ENCODE peak calls at places on chromosomes 7 and 10, in nine cellular contexts. One of them, this sample, is unnamed. For H3K4me1, the result is how much of the 10 kb centered on the place peaks cover.

GRCh38 chr7:74587435-74588126 is 69.9 kb upstream of the GTF2I start:
- DNase-seq in colonic mucosa: peak
- DNase-seq in mesendoderm: peak
- DNase-seq in upper lobe of left lung: peak
- DNase-seq in A549: peak
- DNase-seq in GM23248: peak
- DNase-seq in upper lobe of right lung: peak
- DNase-seq in suprapubic skin: peak
- DNase-seq in uterus: peak
- DNase-seq in this sample: peak

GRCh38 chr7:74657692-74658170 is at the start of gene GTF2I:
- DNase-seq in upper lobe of right lung: no peak
- DNase-seq in suprapubic skin: peak
- DNase-seq in colonic mucosa: peak
- DNase-seq in A549: no peak
- DNase-seq in mesendoderm: peak
- DNase-seq in upper lobe of left lung: peak
- DNase-seq in uterus: no peak
- DNase-seq in GM23248: no peak
- DNase-seq in this sample: no peak

GRCh38 chr7:105591522-105591921 is 10.2 kb upstream of the EFCAB10 start:
- DNase-seq in upper lobe of right lung: no peak
- DNase-seq in uterus: no peak
- DNase-seq in mesendoderm: no peak
- DNase-seq in A549: no peak
- DNase-seq in upper lobe of left lung: no peak
- DNase-seq in GM23248: no peak
- DNase-seq in suprapubic skin: no peak
- DNase-seq in colonic mucosa: no peak
- DNase-seq in this sample: no peak

GRCh38 chr10:62467509-62467908 is 93.3 kb downstream of the ZNF365 start:
- DNase-seq in GM23248: peak
- DNase-seq in upper lobe of right lung: no peak
- DNase-seq in upper lobe of left lung: no peak
- DNase-seq in mesendoderm: no peak
- DNase-seq in colonic mucosa: no peak
- DNase-seq in uterus: no peak
- DNase-seq in suprapubic skin: no peak
- DNase-seq in A549: no peak
- DNase-seq in this sample: no peak

GRCh38 chr7:21086688-21087087 is 300.0 kb upstream of the SP8 start:
- DNase-seq in upper lobe of right lung: no peak
- DNase-seq in colonic mucosa: no peak
- DNase-seq in GM23248: no peak
- DNase-seq in mesendoderm: no peak
- DNase-seq in suprapubic skin: no peak
- DNase-seq in upper lobe of left lung: no peak
- DNase-seq in A549: no peak
- DNase-seq in uterus: no peak
- DNase-seq in this sample: no peak

GRCh38 chr10:62818426-62819011 is 2.4 kb upstream of the EGR2 start:
- DNase-seq in uterus: no peak
- DNase-seq in upper lobe of left lung: no peak
- DNase-seq in mesendoderm: peak
- DNase-seq in upper lobe of right lung: peak
- DNase-seq in A549: no peak
- DNase-seq in GM23248: peak
- DNase-seq in suprapubic skin: no peak
- DNase-seq in colonic mucosa: peak
- DNase-seq in this sample: peak

GRCh38 chr7:156778201-156778600 is 114.8 kb downstream of the LMBR1 start:
- DNase-seq in upper lobe of left lung: no peak
- DNase-seq in suprapubic skin: no peak
- DNase-seq in uterus: no peak
- DNase-seq in GM23248: peak
- DNase-seq in A549: no peak
- DNase-seq in upper lobe of right lung: no peak
- DNase-seq in mesendoderm: no peak
- DNase-seq in colonic mucosa: no peak
- DNase-seq in this sample: no peak

GRCh38 chr7:7251742-7252141 is 69.4 kb downstream of the C1GALT1 start:
- DNase-seq in colonic mucosa: no peak
- DNase-seq in mesendoderm: no peak
- DNase-seq in upper lobe of right lung: no peak
- DNase-seq in upper lobe of left lung: no peak
- DNase-seq in uterus: no peak
- DNase-seq in suprapubic skin: no peak
- DNase-seq in GM23248: no peak
- DNase-seq in A549: no peak
- DNase-seq in this sample: no peak

GRCh38 chr10:73625004-73625883 is 16.0 kb downstream of the MYOZ1 start:
- DNase-seq in A549: peak
- DNase-seq in colonic mucosa: peak
- DNase-seq in upper lobe of right lung: peak
- DNase-seq in uterus: no peak
- DNase-seq in mesendoderm: peak
- DNase-seq in GM23248: peak
- DNase-seq in upper lobe of left lung: no peak
- DNase-seq in suprapubic skin: peak
- DNase-seq in this sample: peak

GRCh38 chr10:34272316-34272715 is 542.8 kb downstream of the PARD3 start:
- DNase-seq in suprapubic skin: no peak
- DNase-seq in colonic mucosa: no peak
- DNase-seq in A549: no peak
- DNase-seq in GM23248: no peak
- DNase-seq in mesendoderm: no peak
- DNase-seq in upper lobe of left lung: no peak
- DNase-seq in uterus: no peak
- DNase-seq in upper lobe of right lung: no peak
- DNase-seq in this sample: no peak

GRCh38 chr7:96328016-96328415 is 6.1 kb upstream of the SLC25A13 start:
- DNase-seq in suprapubic skin: no peak
- DNase-seq in A549: no peak
- DNase-seq in colonic mucosa: no peak
- DNase-seq in upper lobe of right lung: no peak
- DNase-seq in uterus: no peak
- DNase-seq in upper lobe of left lung: no peak
- DNase-seq in mesendoderm: no peak
- DNase-seq in GM23248: no peak
- DNase-seq in this sample: no peak

GRCh38 chr10:124679401-124679800 is 64.8 kb downstream of the FAM53B start:
- DNase-seq in upper lobe of right lung: no peak
- DNase-seq in colonic mucosa: no peak
- DNase-seq in uterus: no peak
- DNase-seq in GM23248: no peak
- DNase-seq in mesendoderm: no peak
- DNase-seq in suprapubic skin: no peak
- DNase-seq in A549: no peak
- DNase-seq in upper lobe of left lung: no peak
- DNase-seq in this sample: no peak

GRCh38 chr10:124680675-124681074 is 63.5 kb downstream of the FAM53B start:
- DNase-seq in upper lobe of left lung: peak
- DNase-seq in upper lobe of right lung: peak
- DNase-seq in mesendoderm: no peak
- DNase-seq in suprapubic skin: no peak
- DNase-seq in GM23248: peak
- DNase-seq in colonic mucosa: peak
- DNase-seq in A549: no peak
- DNase-seq in uterus: no peak
- DNase-seq in this sample: no peak

GRCh38 chr10:124677871-124678565 is 66.2 kb downstream of the FAM53B start:
- DNase-seq in GM23248: peak
- DNase-seq in colonic mucosa: no peak
- DNase-seq in mesendoderm: no peak
- DNase-seq in upper lobe of right lung: no peak
- DNase-seq in suprapubic skin: no peak
- DNase-seq in upper lobe of left lung: no peak
- DNase-seq in uterus: no peak
- DNase-seq in A549: no peak
- DNase-seq in this sample: no peak

GRCh38 chr10:124677291-124677690 is 66.9 kb downstream of the FAM53B start:
- DNase-seq in colonic mucosa: no peak
- DNase-seq in GM23248: peak
- DNase-seq in suprapubic skin: no peak
- DNase-seq in upper lobe of left lung: peak
- DNase-seq in A549: no peak
- DNase-seq in mesendoderm: no peak
- DNase-seq in uterus: no peak
- DNase-seq in upper lobe of right lung: no peak
- DNase-seq in this sample: no peak

GRCh38 chr10:124678566-124679240 is 65.5 kb downstream of the FAM53B start:
- DNase-seq in upper lobe of left lung: no peak
- DNase-seq in suprapubic skin: no peak
- DNase-seq in colonic mucosa: no peak
- DNase-seq in uterus: no peak
- DNase-seq in upper lobe of right lung: no peak
- DNase-seq in A549: no peak
- DNase-seq in GM23248: no peak
- DNase-seq in mesendoderm: no peak
- DNase-seq in this sample: no peak
- H3K4me1 ChIP-seq in upper lobe of left lung: half or more
- H3K4me1 ChIP-seq in suprapubic skin: half or more
- H3K4me1 ChIP-seq in colonic mucosa: under half
- H3K4me1 ChIP-seq in uterus: under half
- H3K4me1 ChIP-seq in upper lobe of right lung: half or more
- H3K4me1 ChIP-seq in A549: under half
- H3K4me1 ChIP-seq in GM23248: under half
- H3K4me1 ChIP-seq in mesendoderm: under half
- H3K4me1 ChIP-seq in this sample: under half

DNA sequence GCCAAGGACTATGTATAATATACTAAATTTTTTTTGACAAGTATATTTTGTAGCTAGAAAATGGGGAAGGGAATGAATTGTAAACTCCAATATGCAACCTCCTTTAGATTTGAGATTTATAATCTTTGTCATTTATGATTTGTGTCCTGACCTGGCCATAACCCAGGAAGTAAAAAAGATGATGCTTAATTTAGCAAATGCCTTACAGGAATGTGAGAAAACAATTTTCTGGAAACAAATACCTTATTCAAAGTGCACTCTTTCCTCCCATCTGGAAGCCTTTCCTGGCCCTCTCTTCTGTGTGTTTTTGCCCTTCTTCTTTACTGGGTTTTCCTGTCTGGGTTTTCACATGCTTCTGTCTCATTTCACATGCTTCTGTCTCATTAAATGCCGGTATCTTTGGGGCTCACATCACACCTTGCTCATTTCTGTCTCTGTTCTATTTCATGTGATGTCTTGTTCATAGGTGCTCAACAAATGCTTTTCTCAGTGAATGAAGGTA is 149.2 kb downstream of the RAPGEF5 start:
- DNase-seq in colonic mucosa: no peak
- DNase-seq in uterus: no peak
- DNase-seq in mesendoderm: no peak
- DNase-seq in GM23248: no peak
- DNase-seq in upper lobe of left lung: no peak
- DNase-seq in A549: no peak
- DNase-seq in upper lobe of right lung: no peak
- DNase-seq in suprapubic skin: no peak
- DNase-seq in this sample: no peak
- H3K4me1 ChIP-seq in colonic mucosa: under half
- H3K4me1 ChIP-seq in uterus: under half
- H3K4me1 ChIP-seq in mesendoderm: under half
- H3K4me1 ChIP-seq in GM23248: under half
- H3K4me1 ChIP-seq in upper lobe of left lung: half or more
- H3K4me1 ChIP-seq in A549: under half
- H3K4me1 ChIP-seq in upper lobe of right lung: under half
- H3K4me1 ChIP-seq in suprapubic skin: under half
- H3K4me1 ChIP-seq in this sample: under half

GRCh38 chr10:110349826-110350225 is 45.1 kb upstream of the SMNDC1 start:
- DNase-seq in A549: no peak
- DNase-seq in uterus: no peak
- DNase-seq in colonic mucosa: no peak
- DNase-seq in upper lobe of left lung: no peak
- DNase-seq in suprapubic skin: no peak
- DNase-seq in mesendoderm: no peak
- DNase-seq in GM23248: peak
- DNase-seq in upper lobe of right lung: no peak
- DNase-seq in this sample: no peak
- H3K4me1 ChIP-seq in A549: under half
- H3K4me1 ChIP-seq in uterus: under half
- H3K4me1 ChIP-seq in colonic mucosa: under half
- H3K4me1 ChIP-seq in upper lobe of left lung: under half
- H3K4me1 ChIP-seq in suprapubic skin: under half
- H3K4me1 ChIP-seq in mesendoderm: under half
- H3K4me1 ChIP-seq in GM23248: under half
- H3K4me1 ChIP-seq in upper lobe of right lung: under half
- H3K4me1 ChIP-seq in this sample: under half

GRCh38 chr7:77537595-77538185 is 595 bp downstream of the PTPN12 start:
- DNase-seq in mesendoderm: no peak
- DNase-seq in upper lobe of right lung: peak
- DNase-seq in upper lobe of left lung: peak
- DNase-seq in suprapubic skin: peak
- DNase-seq in uterus: peak
- DNase-seq in colonic mucosa: peak
- DNase-seq in GM23248: peak
- DNase-seq in A549: peak
- DNase-seq in this sample: peak

GRCh38 chr7:77536413-77537135 is 521 bp upstream of the PTPN12 start:
- DNase-seq in upper lobe of left lung: peak
- DNase-seq in uterus: peak
- DNase-seq in GM23248: peak
- DNase-seq in A549: peak
- DNase-seq in suprapubic skin: peak
- DNase-seq in upper lobe of right lung: peak
- DNase-seq in mesendoderm: peak
- DNase-seq in colonic mucosa: peak
- DNase-seq in this sample: peak

GRCh38 chr7:77536017-77536412 is 1.1 kb upstream of the PTPN12 start:
- DNase-seq in GM23248: no peak
- DNase-seq in colonic mucosa: no peak
- DNase-seq in mesendoderm: no peak
- DNase-seq in uterus: no peak
- DNase-seq in upper lobe of right lung: no peak
- DNase-seq in A549: no peak
- DNase-seq in suprapubic skin: no peak
- DNase-seq in upper lobe of left lung: no peak
- DNase-seq in this sample: no peak

GRCh38 chr7:77538186-77538907 is 1.3 kb downstream of the PTPN12 start:
- DNase-seq in mesendoderm: peak
- DNase-seq in GM23248: peak
- DNase-seq in uterus: peak
- DNase-seq in colonic mucosa: peak
- DNase-seq in suprapubic skin: peak
- DNase-seq in upper lobe of left lung: peak
- DNase-seq in A549: peak
- DNase-seq in upper lobe of right lung: peak
- DNase-seq in this sample: peak

DNA sequence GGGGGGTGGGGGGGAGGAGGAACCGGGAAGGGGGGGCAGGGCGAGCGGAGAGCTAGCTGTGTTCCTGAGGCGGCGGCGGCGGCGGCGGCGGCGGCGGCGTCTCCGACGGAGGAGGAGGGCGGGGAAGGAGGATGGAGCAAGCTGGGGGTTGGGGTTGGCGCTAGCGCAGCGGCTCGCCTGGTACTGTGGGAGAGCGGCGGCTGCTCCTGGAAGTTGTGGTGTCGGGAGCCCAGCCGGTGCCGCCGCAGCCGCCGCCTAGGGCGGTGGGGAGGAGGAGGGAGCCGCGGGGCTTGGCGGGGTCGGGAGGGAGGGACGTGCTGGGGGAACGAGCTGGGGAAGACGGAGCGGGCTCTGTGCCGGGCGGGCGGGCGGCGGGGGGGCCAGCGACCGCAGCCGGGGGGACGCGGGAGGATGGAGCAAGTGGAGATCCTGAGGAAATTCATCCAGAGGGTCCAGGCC is at the start of gene PTPN12:
- DNase-seq in uterus: peak
- DNase-seq in A549: no peak
- DNase-seq in GM23248: no peak
- DNase-seq in upper lobe of right lung: no peak
- DNase-seq in suprapubic skin: peak
- DNase-seq in upper lobe of left lung: no peak
- DNase-seq in colonic mucosa: no peak
- DNase-seq in mesendoderm: peak
- DNase-seq in this sample: no peak
- H3K4me1 ChIP-seq in uterus: under half
- H3K4me1 ChIP-seq in A549: under half
- H3K4me1 ChIP-seq in GM23248: under half
- H3K4me1 ChIP-seq in upper lobe of right lung: under half
- H3K4me1 ChIP-seq in suprapubic skin: under half
- H3K4me1 ChIP-seq in upper lobe of left lung: under half
- H3K4me1 ChIP-seq in colonic mucosa: under half
- H3K4me1 ChIP-seq in mesendoderm: under half
- H3K4me1 ChIP-seq in this sample: under half

This sample was measured in Peyer's patch.